ENCODE peak calls at places on chromosome 1, in nine cellular contexts. P, H, K, I, V, G, O, J and Z are unnamed samples.

GRCh38 chr1:1122981-1123480 is 7.1 kb upstream of the C1orf159 start:
- DNase-seq in P (peak; percentile 43), H (no peak), K (no peak), I (peak; percentile 98), V (peak; percentile 61), G (peak; percentile 56), O (peak; percentile 77), J (peak; percentile 15), Z (peak; percentile 58)

GRCh38 chr1:47696404-47696910 is 258.6 kb downstream of the FOXD2 start:
- DNase-seq in P (no peak), H (no peak), K (no peak), I (no peak), V (no peak), G (peak; percentile 48), O (no peak), J (no peak), Z (no peak)

GRCh38 chr1:175978476-175978875 is 228.6 kb downstream of the COP1 start:
- DNase-seq in P (peak; percentile 12), H (peak; percentile 34), K (peak; percentile 34), I (no peak), V (no peak), G (no peak), O (no peak), J (peak; percentile 55), Z (no peak)

GRCh38 chr1:14366361-14367018 is 232.0 kb upstream of the KAZN start:
- DNase-seq in P (peak; percentile 67), H (peak; percentile 54), K (no peak), I (no peak), V (peak; percentile 60), G (peak; percentile 81), O (no peak), J (no peak), Z (no peak)

GRCh38 chr1:19762175-19762779 is 37.4 kb downstream of the TMCO4 start:
- DNase-seq in P (peak; percentile 49), H (no peak), K (peak; percentile 23), I (peak; percentile 50), V (peak; percentile 75), G (peak; percentile 88), O (peak; percentile 40), J (peak; percentile 41), Z (no peak)

GRCh38 chr1:211468595-211468994 is 23.4 kb downstream of the RD3 start:
- DNase-seq in P (no peak), H (no peak), K (no peak), I (no peak), V (no peak), G (no peak), O (no peak), J (no peak), Z (no peak)

GRCh38 chr1:45009956-45010854 is 919 bp downstream of the HECTD3 start:
- DNase-seq in P (peak; percentile 45), H (no peak), K (no peak), I (peak; percentile 43), V (peak; percentile 56), G (peak; percentile 72), O (peak; percentile 81), J (no peak), Z (no peak)

GRCh38 chr1:29362116-29362515 is 125.8 kb downstream of the PTPRU start:
- DNase-seq in P (no peak), H (no peak), K (no peak), I (no peak), V (no peak), G (peak; percentile 23), O (no peak), J (no peak), Z (no peak)

GRCh38 chr1:226605573-226605950 is 57.0 kb downstream of the STUM start:
- DNase-seq in P (no peak), H (no peak), K (no peak), I (no peak), V (no peak), G (no peak), O (no peak), J (no peak), Z (peak; percentile 52)

GRCh38 chr1:41371630-41372599 is 10.7 kb downstream of the FOXO6 start:
- DNase-seq in P (no peak), H (no peak), K (no peak), I (peak; percentile 51), V (peak; percentile 71), G (peak; percentile 93), O (peak; percentile 31), J (no peak), Z (no peak)

GRCh38 chr1:35490250-35490649 is 67.0 kb downstream of the KIAA0319L start:
- DNase-seq in P (no peak), H (no peak), K (no peak), I (no peak), V (no peak), G (no peak), O (no peak), J (no peak), Z (no peak)

GRCh38 chr1:35486858-35487408 is 70.3 kb downstream of the KIAA0319L start:
- DNase-seq in P (no peak), H (no peak), K (no peak), I (no peak), V (no peak), G (no peak), O (no peak), J (no peak), Z (no peak)

DNA sequence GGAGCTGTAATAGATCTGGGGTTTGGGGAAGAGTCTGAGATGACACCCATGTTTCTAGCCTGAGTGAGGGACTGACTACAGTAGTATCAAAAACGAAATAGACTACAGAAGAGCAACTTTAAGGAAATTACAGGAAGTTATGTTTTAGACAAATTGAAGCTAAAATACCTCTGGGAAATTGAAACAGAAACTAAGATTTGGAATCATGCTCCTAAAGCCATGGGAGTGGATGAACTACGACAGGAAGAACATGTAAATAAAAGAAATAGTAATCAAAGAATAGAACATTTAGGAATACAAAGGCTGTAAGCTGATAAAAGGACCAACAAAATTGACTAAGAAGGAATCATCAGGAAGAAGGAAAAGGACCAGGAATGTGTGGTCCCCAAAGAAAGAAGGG is 68.9 kb downstream of the KIAA0319L start:
- DNase-seq in P (no peak), H (no peak), K (peak; percentile 3), I (no peak), V (no peak), G (no peak), O (no peak), J (peak; percentile 34), Z (no peak)
- H3K9me3 ChIP-seq in P (no peaks in the 10 kb centered on the region), H (no peaks in the 10 kb centered on the region), K (peaks cover 2% of the 10 kb centered on the region), I (no peaks in the 10 kb centered on the region), V (no peaks in the 10 kb centered on the region), G (peaks cover 29% of the 10 kb centered on the region), O (no peaks in the 10 kb centered on the region), J (peaks cover 4% of the 10 kb centered on the region), Z (peaks cover 4% of the 10 kb centered on the region)

DNA sequence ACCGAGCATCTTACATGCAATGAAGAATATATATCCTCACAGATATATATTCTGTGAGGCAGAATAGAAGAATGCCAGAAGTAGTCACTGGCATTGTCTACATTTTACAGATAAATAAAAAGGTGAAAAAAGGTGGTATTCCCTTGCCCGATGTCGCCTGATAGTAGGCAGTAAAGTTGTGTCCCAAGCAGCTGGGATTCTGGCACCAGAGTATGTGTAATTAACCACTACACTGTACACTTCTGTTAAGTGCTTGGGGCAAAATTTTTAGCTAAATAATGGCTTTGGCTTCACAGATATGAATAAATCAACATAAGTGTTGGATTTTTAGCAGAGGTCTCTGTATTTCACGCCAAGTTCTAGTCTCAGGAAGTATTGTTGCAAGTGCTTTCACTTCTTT is 13.3 kb upstream of the CASQ2 start:
- DNase-seq in P (no peak), H (no peak), K (no peak), I (no peak), V (no peak), G (no peak), O (no peak), J (no peak), Z (no peak)
- H3K27ac ChIP-seq in P (peak overlapping the region; percentile 89), H (no peak overlapping the region), K (no peak overlapping the region), I (no peak overlapping the region), V (no peak overlapping the region), G (no peak overlapping the region), O (no peak overlapping the region), J (no peak overlapping the region), Z (no peak overlapping the region)

DNA sequence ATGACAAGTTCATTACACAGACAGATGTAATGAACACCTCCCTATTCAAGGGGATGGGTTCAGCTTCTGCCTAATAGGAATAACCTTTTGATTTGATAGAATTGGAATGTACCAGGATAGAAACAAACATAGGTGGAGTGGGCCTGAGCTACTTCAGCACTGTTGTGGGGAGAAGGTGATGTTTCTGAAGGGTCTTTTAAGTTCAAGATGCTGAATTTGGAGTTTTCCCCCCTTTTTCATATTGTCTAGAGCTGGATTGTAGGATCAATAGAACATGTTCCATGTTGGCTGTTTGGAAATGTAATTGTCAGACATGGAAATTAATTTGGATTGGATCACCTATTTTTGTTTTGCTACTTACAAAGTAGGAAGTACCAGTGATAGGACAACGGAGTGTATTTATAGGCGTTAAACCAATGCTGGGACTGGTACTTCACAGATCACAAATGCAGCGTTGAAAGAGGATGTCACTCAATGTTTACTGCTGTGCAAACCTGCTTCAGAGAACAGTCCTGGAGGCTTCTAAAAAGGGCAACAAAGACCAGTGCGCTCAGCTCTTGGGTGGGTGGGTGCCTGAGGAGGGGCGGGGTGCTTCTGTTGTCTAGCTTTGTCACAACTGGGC is 2.0 kb downstream of the C1orf21 start:
- DNase-seq in P (no peak), H (no peak), K (no peak), I (no peak), V (peak; percentile 40), G (no peak), O (peak; percentile 34), J (no peak), Z (no peak)
- H3K9ac ChIP-seq in P (peak overlapping the region; percentile 80), H (no peak overlapping the region), K (no peak overlapping the region), I (no peak overlapping the region), V (peak overlapping the region; percentile 84), G (no peak overlapping the region), O (peak overlapping the region; percentile 89), J (peak overlapping the region; percentile 94), Z (peak overlapping the region; percentile 38)

GRCh38 chr1:125065821-125066180 is 3881.0 kb downstream of the SRGAP2C start:
- DNase-seq in P (no peak), H (no peak), K (no peak), I (no peak), V (no peak), G (no peak), O (no peak), J (no peak), Z (no peak)

GRCh38 chr1:125064481-125064880 is 3879.7 kb downstream of the SRGAP2C start:
- DNase-seq in P (no peak), H (no peak), K (no peak), I (no peak), V (no peak), G (no peak), O (no peak), J (no peak), Z (peak; percentile 41)

GRCh38 chr1:125066385-125066784 is 3881.6 kb downstream of the SRGAP2C start:
- DNase-seq in P (no peak), H (no peak), K (no peak), I (no peak), V (no peak), G (no peak), O (no peak), J (no peak), Z (peak; percentile 68)

DNA sequence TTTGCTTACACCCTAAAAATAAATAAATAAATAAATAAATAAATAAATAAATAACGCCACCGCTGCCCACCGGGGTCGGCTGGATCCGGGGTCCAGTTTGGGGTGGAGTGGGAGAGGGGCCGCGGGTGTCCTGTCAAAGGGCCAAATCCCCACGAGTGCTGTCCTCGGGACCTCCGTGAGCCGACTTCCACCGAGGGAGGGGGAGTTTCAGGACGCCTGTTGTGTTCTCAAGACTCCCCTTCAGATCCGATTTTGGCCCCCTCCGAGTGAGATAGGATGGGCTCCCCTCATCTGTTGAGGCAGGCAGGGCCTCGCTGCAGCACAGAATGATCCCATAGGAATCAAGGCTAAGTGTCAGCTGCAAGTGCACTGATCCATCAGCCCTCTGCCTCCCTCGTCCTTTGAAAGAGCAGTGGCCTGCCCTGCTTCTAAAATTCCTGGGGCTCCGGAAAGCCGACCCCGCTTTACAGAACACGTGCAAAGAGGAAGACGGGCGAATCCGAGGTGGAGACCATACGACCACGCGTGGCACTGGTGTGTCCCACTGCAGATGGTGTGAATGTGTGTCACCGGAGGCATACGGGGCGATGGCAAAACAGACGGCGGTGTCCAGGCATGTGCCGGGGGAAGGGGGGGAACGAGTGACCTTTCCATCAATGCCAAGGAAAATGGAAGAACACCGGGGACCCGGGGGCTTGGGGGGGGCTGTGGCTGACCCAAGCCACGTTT is 3880.5 kb downstream of the SRGAP2C start:
- DNase-seq in P (no peak), H (no peak), K (no peak), I (no peak), V (no peak), G (no peak), O (no peak), J (no peak), Z (peak; percentile 45)
- H3K9me3 ChIP-seq in P (no peaks in the 10 kb centered on the region), H (no peaks in the 10 kb centered on the region), K (peaks cover 23% of the 10 kb centered on the region), I (peaks cover 31% of the 10 kb centered on the region), V (no peaks in the 10 kb centered on the region), G (peaks cover 37% of the 10 kb centered on the region), O (no peaks in the 10 kb centered on the region), J (peaks cover 28% of the 10 kb centered on the region), Z (peaks cover 10% of the 10 kb centered on the region)